ENCODE peak calls at places on chromosomes 16 and 17, in four cellular contexts. One of them, this sample, is unnamed.

GRCh38 chr17:56653877-56654276 is 60.4 kb downstream of the NOG start:
- DNase-seq in GM12878: peak
- DNase-seq in K562: peak
- DNase-seq in HepG2: peak
- DNase-seq in this sample: no peak

GRCh38 chr17:53470626-53471025 is 352.1 kb upstream of the KIF2B start:
- DNase-seq in GM12878: no peak
- DNase-seq in K562: no peak
- DNase-seq in HepG2: no peak
- DNase-seq in this sample: no peak

GRCh38 chr17:57861737-57862409 is 12.0 kb upstream of the MRPS23 start:
- DNase-seq in GM12878: no peak
- DNase-seq in K562: no peak
- DNase-seq in HepG2: peak
- DNase-seq in this sample: peak

GRCh38 chr16:58678716-58679115 is 5.9 kb downstream of the SLC38A7 start:
- DNase-seq in GM12878: no peak
- DNase-seq in K562: no peak
- DNase-seq in HepG2: no peak
- DNase-seq in this sample: no peak

GRCh38 chr17:59669944-59670343 is 37.3 kb downstream of the PTRH2 start:
- DNase-seq in GM12878: no peak
- DNase-seq in K562: no peak
- DNase-seq in HepG2: no peak
- DNase-seq in this sample: no peak

GRCh38 chr16:52450241-52450640 is 96.7 kb downstream of the TOX3 start:
- DNase-seq in GM12878: no peak
- DNase-seq in K562: no peak
- DNase-seq in HepG2: no peak
- DNase-seq in this sample: no peak

GRCh38 chr17:32943206-32943605 is 15.3 kb downstream of the TMEM98 start:
- DNase-seq in GM12878: no peak
- DNase-seq in K562: no peak
- DNase-seq in HepG2: no peak
- DNase-seq in this sample: no peak

GRCh38 chr16:53598513-53599266 is 95.7 kb upstream of the AKTIP start:
- DNase-seq in GM12878: no peak
- DNase-seq in K562: no peak
- DNase-seq in HepG2: no peak
- DNase-seq in this sample: no peak

GRCh38 chr17:67431210-67432015 is 54.3 kb downstream of the PITPNC1 start:
- DNase-seq in GM12878: no peak
- DNase-seq in K562: no peak
- DNase-seq in HepG2: no peak
- DNase-seq in this sample: no peak

GRCh38 chr17:21098934-21099687 is 27.7 kb upstream of the DHRS7B start:
- DNase-seq in GM12878: peak
- DNase-seq in K562: peak
- DNase-seq in HepG2: peak
- DNase-seq in this sample: peak

GRCh38 chr17:59154721-59155438 is at the start of gene SKA2:
- DNase-seq in GM12878: peak
- DNase-seq in K562: peak
- DNase-seq in HepG2: no peak
- DNase-seq in this sample: peak

GRCh38 chr17:83199500-83200201 is 120.2 kb downstream of the METRNL start:
- DNase-seq in GM12878: no peak
- DNase-seq in K562: no peak
- DNase-seq in HepG2: no peak
- DNase-seq in this sample: no peak

GRCh38 chr16:72189865-72190371 is 18.0 kb upstream of the PMFBP1 start:
- DNase-seq in GM12878: no peak
- DNase-seq in K562: no peak
- DNase-seq in HepG2: no peak
- DNase-seq in this sample: no peak

GRCh38 chr16:67963325-67964321 is 4.8 kb downstream of the SLC12A4 start:
- DNase-seq in GM12878: no peak
- DNase-seq in K562: peak
- DNase-seq in HepG2: no peak
- DNase-seq in this sample: peak

GRCh38 chr16:12158428-12158827 is 181.9 kb downstream of the SNX29 start:
- DNase-seq in GM12878: no peak
- DNase-seq in K562: no peak
- DNase-seq in HepG2: no peak
- DNase-seq in this sample: no peak

GRCh38 chr17:43907425-43907981 is at the start of gene MPP2:
- DNase-seq in GM12878: no peak
- DNase-seq in K562: peak
- DNase-seq in HepG2: peak
- DNase-seq in this sample: no peak

GRCh38 chr16:88650749-88651275 is at the start of gene CYBA:
- DNase-seq in GM12878: peak
- DNase-seq in K562: peak
- DNase-seq in HepG2: peak
- DNase-seq in this sample: no peak

GRCh38 chr17:4187076-4187475 is 44.1 kb downstream of the CYB5D2 start:
- DNase-seq in GM12878: no peak
- DNase-seq in K562: no peak
- DNase-seq in HepG2: no peak
- DNase-seq in this sample: no peak

GRCh38 chr16:69481901-69482341 is 57.5 kb downstream of the CYB5B start:
- DNase-seq in GM12878: no peak
- DNase-seq in K562: peak
- DNase-seq in HepG2: no peak
- DNase-seq in this sample: no peak

GRCh38 chr16:23823475-23824407 is 12.0 kb upstream of the PRKCB start:
- DNase-seq in GM12878: no peak
- DNase-seq in K562: no peak
- DNase-seq in HepG2: no peak
- DNase-seq in this sample: no peak

GRCh38 chr17:78032166-78032565 is 73.7 kb downstream of the TNRC6C start:
- DNase-seq in GM12878: no peak
- DNase-seq in K562: peak
- DNase-seq in HepG2: no peak
- DNase-seq in this sample: no peak

GRCh38 chr17:6752068-6752909 is 3.6 kb upstream of the XAF1 start:
- DNase-seq in GM12878: no peak
- DNase-seq in K562: no peak
- DNase-seq in HepG2: peak
- DNase-seq in this sample: no peak

GRCh38 chr17:69523252-69523861 is 108.9 kb downstream of the MAP2K6 start:
- DNase-seq in GM12878: peak
- DNase-seq in K562: peak
- DNase-seq in HepG2: peak
- DNase-seq in this sample: no peak

GRCh38 chr17:49440581-49440980 is 25.9 kb upstream of the PHB1 start:
- DNase-seq in GM12878: no peak
- DNase-seq in K562: no peak
- DNase-seq in HepG2: no peak
- DNase-seq in this sample: no peak

GRCh38 chr16:84881702-84882521 is 62.1 kb downstream of the CRISPLD2 start:
- DNase-seq in GM12878: no peak
- DNase-seq in K562: peak
- DNase-seq in HepG2: peak
- DNase-seq in this sample: no peak
- TF ChIP-seq USF2 in GM12878: no peak
- TF ChIP-seq USF2 in K562: no peak
- TF ChIP-seq USF2 in HepG2: no peak
- TF ChIP-seq USF2 in this sample: no peak

GRCh38 chr17:36182176-36183000 is 6.0 kb upstream of the TBC1D3B start:
- DNase-seq in GM12878: no peak
- DNase-seq in K562: no peak
- DNase-seq in HepG2: no peak
- DNase-seq in this sample: peak

GRCh38 chr17:36183811-36184765 is 7.7 kb upstream of the TBC1D3B start:
- DNase-seq in GM12878: no peak
- DNase-seq in K562: no peak
- DNase-seq in HepG2: no peak
- DNase-seq in this sample: no peak

GRCh38 chr17:36185416-36185815 is 9.0 kb upstream of the TBC1D3B start:
- DNase-seq in GM12878: no peak
- DNase-seq in K562: no peak
- DNase-seq in HepG2: no peak
- DNase-seq in this sample: no peak

GRCh38 chr17:36188891-36189306 is 7.7 kb downstream of the CCL3L1 start:
- DNase-seq in GM12878: peak
- DNase-seq in K562: no peak
- DNase-seq in HepG2: no peak
- DNase-seq in this sample: no peak

GRCh38 chr17:36183001-36183810 is 6.8 kb upstream of the TBC1D3B start:
- DNase-seq in GM12878: no peak
- DNase-seq in K562: peak
- DNase-seq in HepG2: peak
- DNase-seq in this sample: no peak
- TF ChIP-seq ATF2 in GM12878: no peak
- TF ChIP-seq ATF2 in K562: no peak
- TF ChIP-seq ATF2 in HepG2: no peak
- TF ChIP-seq ATF2 in this sample: no peak

GRCh38 chr16:74450967-74451760 is 29.9 kb upstream of the CLEC18B start:
- DNase-seq in GM12878: no peak
- DNase-seq in K562: no peak
- DNase-seq in HepG2: no peak
- DNase-seq in this sample: no peak

GRCh38 chr16:74456290-74456625 is 35.0 kb upstream of the CLEC18B start:
- DNase-seq in GM12878: no peak
- DNase-seq in K562: no peak
- DNase-seq in HepG2: no peak
- DNase-seq in this sample: no peak

GRCh38 chr16:74451951-74452758 is 30.9 kb upstream of the CLEC18B start:
- DNase-seq in GM12878: peak
- DNase-seq in K562: no peak
- DNase-seq in HepG2: no peak
- DNase-seq in this sample: no peak

GRCh38 chr16:74455619-74456289 is 34.5 kb upstream of the CLEC18B start:
- DNase-seq in GM12878: no peak
- DNase-seq in K562: no peak
- DNase-seq in HepG2: peak
- DNase-seq in this sample: no peak

DNA sequence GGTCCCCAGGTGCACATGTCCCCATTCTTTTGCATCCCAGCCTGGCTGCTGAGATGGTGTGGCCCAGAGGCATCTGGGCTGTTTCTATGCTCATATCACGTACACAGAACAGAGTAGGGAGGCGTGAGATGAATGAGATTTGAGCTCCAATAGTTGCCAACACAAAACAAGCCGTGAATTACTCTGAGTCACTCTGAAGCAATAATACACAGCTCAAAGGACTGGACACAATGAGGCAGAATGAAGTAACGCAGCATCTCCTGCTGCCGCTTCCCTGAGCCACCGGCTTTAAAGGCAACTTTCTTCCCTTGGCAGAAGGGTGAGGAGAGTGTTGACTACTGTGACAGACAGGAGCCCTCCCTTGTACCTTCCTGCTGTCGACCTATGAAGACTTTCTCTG is 33.9 kb upstream of the CLEC18B start:
- DNase-seq in GM12878: no peak
- DNase-seq in K562: no peak
- DNase-seq in HepG2: peak
- DNase-seq in this sample: no peak
- TF ChIP-seq SIN3A in GM12878: no peak
- TF ChIP-seq SIN3A in K562: no peak
- TF ChIP-seq SIN3A in HepG2: no peak
- TF ChIP-seq SIN3A in this sample: no peak

DNA sequence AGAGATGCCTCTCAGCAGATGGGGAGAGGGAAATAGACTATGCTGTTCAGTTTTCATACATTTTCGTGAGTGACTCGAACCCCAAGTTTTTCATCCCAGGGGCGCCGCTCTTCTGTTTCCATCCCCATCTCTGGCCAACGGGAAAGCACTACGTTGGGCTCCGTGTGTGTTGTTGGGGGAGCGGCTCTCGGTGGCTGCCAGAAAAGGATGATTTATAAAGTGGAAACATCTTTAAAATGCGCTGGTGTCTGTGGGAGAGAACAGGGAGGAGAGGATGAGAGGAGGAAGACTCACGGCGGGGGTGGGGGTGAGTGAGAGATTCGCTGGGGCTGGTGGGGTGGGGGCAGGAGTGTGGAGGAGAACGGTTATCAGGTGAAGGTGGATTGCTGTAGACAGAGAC is 5.8 kb downstream of the TBX4 start:
- DNase-seq in GM12878: no peak
- DNase-seq in K562: no peak
- DNase-seq in HepG2: no peak
- DNase-seq in this sample: no peak
- TF ChIP-seq USF2 in GM12878: no peak
- TF ChIP-seq USF2 in K562: no peak
- TF ChIP-seq USF2 in HepG2: no peak
- TF ChIP-seq USF2 in this sample: no peak

DNA sequence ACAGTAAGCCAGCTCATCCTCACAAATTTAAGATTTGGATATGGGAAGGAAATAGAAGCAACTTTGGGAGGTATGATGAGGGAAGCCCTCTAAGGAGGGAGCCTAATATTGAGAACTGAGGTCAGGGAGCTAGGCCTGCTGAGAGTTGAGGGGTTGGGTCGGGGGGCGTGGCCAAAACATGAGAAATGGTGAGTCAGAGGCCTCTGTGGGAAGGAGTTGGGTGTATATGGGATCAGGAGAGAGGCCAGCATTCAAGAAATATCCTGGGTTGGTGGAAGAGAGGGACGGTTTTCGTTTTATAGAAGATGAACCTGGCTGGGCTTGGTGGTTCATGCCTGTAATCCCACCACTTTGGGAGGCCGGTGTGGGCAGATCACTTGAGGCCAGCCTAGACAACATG is 48.4 kb downstream of the CLEC16A start:
- DNase-seq in GM12878: no peak
- DNase-seq in K562: peak
- DNase-seq in HepG2: no peak
- DNase-seq in this sample: no peak
- TF ChIP-seq ATF2 in GM12878: no peak
- TF ChIP-seq ATF2 in K562: no peak
- TF ChIP-seq ATF2 in HepG2: no peak
- TF ChIP-seq ATF2 in this sample: no peak

GRCh38 chr17:2244545-2245525 is 58.8 kb downstream of the SMG6 start:
- DNase-seq in GM12878: no peak
- DNase-seq in K562: peak
- DNase-seq in HepG2: peak
- DNase-seq in this sample: peak
- TF ChIP-seq SIN3A in GM12878: no peak
- TF ChIP-seq SIN3A in K562: no peak
- TF ChIP-seq SIN3A in HepG2: no peak
- TF ChIP-seq SIN3A in this sample: peak